ENCODE peak calls at places on chromosomes 12 and 14, in eight cellular contexts. V is body of pancreas, Y is spleen, U is NB4, S is IMR-90, H is HCT116, X is sigmoid colon, J is ovary. Q is an unnamed sample.

GRCh38 chr12:103956515-103957027 is 9.1 kb upstream of the TDG start:
- DNase-seq in H (no peak), U (no peak), J (no peak), V (no peak), Y (no peak), S (no peak), X (no peak), Q (peak; percentile 30)

GRCh38 chr14:69038449-69039286 is 59.6 kb upstream of the ACTN1 start:
- DNase-seq in U (no peak), Y (no peak), J (no peak), V (no peak), X (no peak), H (no peak), S (peak; percentile 88), Q (no peak)

GRCh38 chr14:103128631-103129300 is 5.5 kb downstream of the TNFAIP2 start:
- DNase-seq in X (no peak), V (peak; percentile 32), U (no peak), J (peak; percentile 47), S (no peak), Y (peak; percentile 72), H (no peak), Q (peak; percentile 92)

GRCh38 chr12:3116106-3116898 is 39.1 kb downstream of the TSPAN9 start:
- DNase-seq in U (no peak), J (no peak), V (no peak), H (no peak), Y (no peak), X (no peak), S (peak; percentile 40), Q (no peak)

GRCh38 chr12:46450279-46450748 is 77.7 kb upstream of the SLC38A2 start:
- DNase-seq in X (peak; percentile 74), H (no peak), S (no peak), J (peak; percentile 56), Y (no peak), V (peak; percentile 99), U (no peak), Q (no peak)

GRCh38 chr12:94553875-94554274 is 94.2 kb upstream of the CEP83 start:
- DNase-seq in V (no peak), J (no peak), X (no peak), H (no peak), S (no peak), Y (no peak), U (no peak), Q (no peak)

GRCh38 chr14:103444837-103445524 is 59.8 kb downstream of the MARK3 start:
- DNase-seq in V (no peak), Y (no peak), H (no peak), U (no peak), S (peak; percentile 83), X (no peak), J (no peak), Q (no peak)

GRCh38 chr12:65825573-65826512 is 1.6 kb downstream of the HMGA2 start:
- DNase-seq in V (peak; percentile 28), S (peak; percentile 41), J (peak; percentile 42), X (peak; percentile 63), H (no peak), U (peak; percentile 69), Y (peak; percentile 73), Q (no peak)

GRCh38 chr12:109723311-109723791 is 9.7 kb downstream of the FAM222A start:
- DNase-seq in V (peak; percentile 83), S (no peak), X (peak; percentile 94), J (peak; percentile 32), Y (no peak), U (no peak), H (no peak), Q (no peak)

GRCh38 chr14:85463512-85463911 is 66.4 kb upstream of the FLRT2 start:
- DNase-seq in H (no peak), V (peak; percentile 22), S (no peak), J (no peak), Y (no peak), X (no peak), U (no peak), Q (no peak)

GRCh38 chr12:28537474-28537873 is 347.2 kb downstream of the CCDC91 start:
- DNase-seq in V (no peak), Y (no peak), X (no peak), S (no peak), U (no peak), J (no peak), H (no peak), Q (no peak)

GRCh38 chr14:64646103-64646502 is 58.1 kb upstream of the PLEKHG3 start:
- DNase-seq in Y (no peak), H (no peak), X (peak; percentile 77), V (no peak), J (no peak), U (no peak), S (peak; percentile 71), Q (no peak)

GRCh38 chr14:67221248-67221981 is 19.8 kb upstream of the PALS1 start:
- DNase-seq in V (no peak), U (no peak), S (peak; percentile 80), H (peak; percentile 6), J (no peak), Y (no peak), X (no peak), Q (peak; percentile 30)

GRCh38 chr12:54579696-54580333 is 8.6 kb downstream of the PPP1R1A start:
- DNase-seq in X (peak; percentile 92), J (peak; percentile 94), U (peak; percentile 82), Y (peak; percentile 92), V (peak; percentile 89), H (peak; percentile 55), S (peak; percentile 57), Q (peak; percentile 89)

GRCh38 chr12:99529966-99530365 is 117.6 kb upstream of the GARIN6 start:
- DNase-seq in V (no peak), J (no peak), X (no peak), S (peak; percentile 3), U (no peak), H (no peak), Y (no peak), Q (no peak)

GRCh38 chr14:34714320-34715107 is at the start of gene CFL2:
- DNase-seq in X (peak; percentile 93), H (peak; percentile 32), Y (peak; percentile 96), U (peak; percentile 83), S (peak; percentile 52), J (peak; percentile 87), V (peak; percentile 89), Q (peak; percentile 88)
- TF ChIP-seq POLR2A in X (peak; percentile 87), H (no peak), Y (no peak), U (peak; percentile 62), S (peak; percentile 68), J (peak; percentile 68), V (peak; percentile 79), Q (peak; percentile 66)

GRCh38 chr14:92575773-92576303 is 62.3 kb downstream of the RIN3 start:
- DNase-seq in U (no peak), S (no peak), Y (peak; percentile 52), X (no peak), H (no peak), V (no peak), J (no peak), Q (no peak)

GRCh38 chr14:92573761-92574498 is 60.3 kb downstream of the RIN3 start:
- DNase-seq in U (no peak), V (no peak), X (peak; percentile 68), J (no peak), S (no peak), Y (no peak), H (no peak), Q (no peak)

GRCh38 chr14:92572050-92572449 is 58.5 kb downstream of the RIN3 start:
- DNase-seq in H (no peak), Y (no peak), J (no peak), U (no peak), V (no peak), S (no peak), X (peak; percentile 19), Q (no peak)

GRCh38 chr14:92577321-92577742 is 63.8 kb downstream of the RIN3 start:
- DNase-seq in S (no peak), Y (peak; percentile 75), X (no peak), V (no peak), U (no peak), H (no peak), J (no peak), Q (no peak)

DNA sequence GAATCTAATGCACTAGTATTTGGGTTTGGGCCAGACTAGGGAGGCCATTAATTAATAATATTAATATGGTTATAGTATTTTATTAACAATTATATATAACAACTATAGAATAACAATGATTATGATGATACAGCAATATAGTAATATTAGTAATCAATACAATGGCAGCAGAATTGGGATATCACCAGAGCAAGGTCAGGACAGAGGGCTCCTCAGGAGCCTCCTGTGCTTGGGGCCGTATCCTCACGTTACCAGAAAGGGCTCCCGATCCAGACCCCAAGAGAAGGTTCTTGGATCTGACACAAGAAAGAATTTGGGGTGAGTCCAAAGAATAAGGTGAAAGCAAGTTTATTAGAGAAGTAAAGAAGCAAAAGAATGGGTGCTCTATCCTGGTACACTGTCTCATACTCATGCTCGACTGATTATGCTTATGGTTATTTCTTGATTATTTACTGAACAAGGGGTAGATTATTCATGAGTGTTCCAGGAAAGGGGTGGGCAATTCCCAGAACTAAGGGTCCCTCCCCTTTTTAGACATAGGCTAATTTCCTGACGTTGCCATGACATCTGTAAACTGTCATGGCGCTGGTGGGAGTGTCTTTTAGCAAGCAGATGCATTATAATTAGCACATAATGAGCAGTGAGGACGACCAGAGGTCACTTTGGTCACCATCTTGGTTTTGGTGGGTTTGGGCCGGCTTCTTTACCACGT is 61.6 kb downstream of the RIN3 start:
- DNase-seq in U (no peak), J (no peak), H (no peak), Y (peak; percentile 8), S (no peak), X (no peak), V (no peak), Q (no peak)
- TF ChIP-seq POLR2A in U (no peak), J (no peak), H (no peak), Y (no peak), S (no peak), X (no peak), V (no peak), Q (no peak)

GRCh38 chr12:80936642-80937390 is 918 bp downstream of the LIN7A start:
- DNase-seq in X (peak; percentile 69), Y (peak; percentile 88), J (peak; percentile 54), V (peak; percentile 50), S (peak; percentile 42), H (peak; percentile 7), U (peak; percentile 76), Q (peak; percentile 8)
- TF ChIP-seq POLR2A in X (no peak), Y (no peak), J (no peak), V (no peak), S (no peak), H (no peak), U (peak; percentile 16), Q (no peak)

GRCh38 chr12:56336361-56337167 is 2.1 kb upstream of the IL23A start:
- DNase-seq in S (no peak), Y (peak; percentile 30), H (no peak), U (peak; percentile 70), V (no peak), X (no peak), J (no peak), Q (no peak)

GRCh38 chr12:56333679-56334489 is at the start of gene PAN2:
- DNase-seq in J (peak; percentile 94), X (peak; percentile 99), V (peak; percentile 97), H (peak; percentile 98), Y (peak; percentile 95), U (peak; percentile 100), S (peak; percentile 97), Q (peak; percentile 98)

GRCh38 chr12:56333197-56333678 is 562 bp downstream of the PAN2 start:
- DNase-seq in V (no peak), J (peak; percentile 45), U (no peak), X (no peak), Y (peak; percentile 74), H (no peak), S (no peak), Q (no peak)

GRCh38 chr12:56332512-56333196 is 1.1 kb downstream of the PAN2 start:
- DNase-seq in V (no peak), S (no peak), J (peak; percentile 31), H (no peak), U (no peak), X (no peak), Y (peak; percentile 51), Q (no peak)

GRCh38 chr12:56334490-56334793 is 642 bp upstream of the PAN2 start:
- DNase-seq in V (no peak), H (no peak), Y (no peak), U (no peak), S (no peak), J (no peak), X (no peak), Q (no peak)
- TF ChIP-seq POLR2A in V (no peak), H (no peak), Y (no peak), U (no peak), S (no peak), J (no peak), X (no peak), Q (no peak)